ENCODE peak calls at places on chromosomes 2 and 18, in six cellular contexts. One of them, this sample, is unnamed.
A peak's percentile ranks its signal among the peaks of the same experiment; 100 is the strongest.

GRCh38 chr2:187552959-187553681 is 1.1 kb downstream of the TFPI start:
- DNase-seq in CD8-positive, alpha-beta memory T cell: no peak
- DNase-seq in left lung: no peak
- DNase-seq in CD4-positive, alpha-beta T cell: no peak
- DNase-seq in GM23248: peak; percentile 83
- DNase-seq in heart left ventricle: no peak
- DNase-seq in this sample: no peak

GRCh38 chr2:38180754-38181153 is 104.8 kb upstream of the CYP1B1 start:
- DNase-seq in CD8-positive, alpha-beta memory T cell: no peak
- DNase-seq in left lung: no peak
- DNase-seq in CD4-positive, alpha-beta T cell: no peak
- DNase-seq in GM23248: peak; percentile 38
- DNase-seq in heart left ventricle: no peak
- DNase-seq in this sample: no peak

GRCh38 chr2:73223821-73224220 is 9.2 kb downstream of the PRADC1 start:
- DNase-seq in CD8-positive, alpha-beta memory T cell: no peak
- DNase-seq in left lung: no peak
- DNase-seq in CD4-positive, alpha-beta T cell: no peak
- DNase-seq in GM23248: no peak
- DNase-seq in heart left ventricle: no peak
- DNase-seq in this sample: no peak

GRCh38 chr2:11348209-11348749 is 3.8 kb upstream of the ROCK2 start:
- DNase-seq in CD8-positive, alpha-beta memory T cell: no peak
- DNase-seq in left lung: no peak
- DNase-seq in CD4-positive, alpha-beta T cell: no peak
- DNase-seq in GM23248: no peak
- DNase-seq in heart left ventricle: peak; percentile 42
- DNase-seq in this sample: no peak

GRCh38 chr2:15828576-15828975 is 111.8 kb upstream of the MYCN start:
- DNase-seq in CD8-positive, alpha-beta memory T cell: no peak
- DNase-seq in left lung: no peak
- DNase-seq in CD4-positive, alpha-beta T cell: no peak
- DNase-seq in GM23248: no peak
- DNase-seq in heart left ventricle: no peak
- DNase-seq in this sample: no peak

GRCh38 chr2:39524061-39524460 is 87.0 kb upstream of the MAP4K3 start:
- DNase-seq in CD8-positive, alpha-beta memory T cell: no peak
- DNase-seq in left lung: no peak
- DNase-seq in CD4-positive, alpha-beta T cell: no peak
- DNase-seq in GM23248: peak; percentile 29
- DNase-seq in heart left ventricle: no peak
- DNase-seq in this sample: no peak

GRCh38 chr2:29367986-29368677 is 252.9 kb downstream of the CLIP4 start:
- DNase-seq in CD8-positive, alpha-beta memory T cell: no peak
- DNase-seq in left lung: no peak
- DNase-seq in CD4-positive, alpha-beta T cell: no peak
- DNase-seq in GM23248: no peak
- DNase-seq in heart left ventricle: no peak
- DNase-seq in this sample: no peak

GRCh38 chr2:110990440-110990839 is 130.3 kb upstream of the BCL2L11 start:
- DNase-seq in CD8-positive, alpha-beta memory T cell: no peak
- DNase-seq in left lung: no peak
- DNase-seq in CD4-positive, alpha-beta T cell: no peak
- DNase-seq in GM23248: no peak
- DNase-seq in heart left ventricle: no peak
- DNase-seq in this sample: no peak

GRCh38 chr18:79117380-79117779 is 48.2 kb downstream of the ATP9B start:
- DNase-seq in CD8-positive, alpha-beta memory T cell: no peak
- DNase-seq in left lung: no peak
- DNase-seq in CD4-positive, alpha-beta T cell: no peak
- DNase-seq in GM23248: no peak
- DNase-seq in heart left ventricle: no peak
- DNase-seq in this sample: no peak

GRCh38 chr18:77765468-77765867 is 515.8 kb downstream of the GALR1 start:
- DNase-seq in CD8-positive, alpha-beta memory T cell: no peak
- DNase-seq in left lung: no peak
- DNase-seq in CD4-positive, alpha-beta T cell: no peak
- DNase-seq in GM23248: peak; percentile 1
- DNase-seq in heart left ventricle: no peak
- DNase-seq in this sample: no peak

GRCh38 chr2:168526641-168527040 is 70.6 kb downstream of the CERS6 start:
- DNase-seq in CD8-positive, alpha-beta memory T cell: no peak
- DNase-seq in left lung: no peak
- DNase-seq in CD4-positive, alpha-beta T cell: no peak
- DNase-seq in GM23248: peak; percentile 53
- DNase-seq in heart left ventricle: peak; percentile 70
- DNase-seq in this sample: no peak

GRCh38 chr2:74894261-74895030 is 60.5 kb downstream of the HK2 start:
- DNase-seq in CD8-positive, alpha-beta memory T cell: no peak
- DNase-seq in left lung: no peak
- DNase-seq in CD4-positive, alpha-beta T cell: no peak
- DNase-seq in GM23248: peak; percentile 87
- DNase-seq in heart left ventricle: no peak
- DNase-seq in this sample: no peak

GRCh38 chr2:8534729-8535397 is 147.0 kb upstream of the ID2 start:
- DNase-seq in CD8-positive, alpha-beta memory T cell: no peak
- DNase-seq in left lung: peak; percentile 90
- DNase-seq in CD4-positive, alpha-beta T cell: no peak
- DNase-seq in GM23248: peak; percentile 69
- DNase-seq in heart left ventricle: peak; percentile 87
- DNase-seq in this sample: no peak

GRCh38 chr2:8534386-8534728 is 147.5 kb upstream of the ID2 start:
- DNase-seq in CD8-positive, alpha-beta memory T cell: no peak
- DNase-seq in left lung: no peak
- DNase-seq in CD4-positive, alpha-beta T cell: no peak
- DNase-seq in GM23248: no peak
- DNase-seq in heart left ventricle: no peak
- DNase-seq in this sample: no peak

GRCh38 chr2:8531481-8531880 is 150.4 kb upstream of the ID2 start:
- DNase-seq in CD8-positive, alpha-beta memory T cell: no peak
- DNase-seq in left lung: no peak
- DNase-seq in CD4-positive, alpha-beta T cell: no peak
- DNase-seq in GM23248: no peak
- DNase-seq in heart left ventricle: no peak
- DNase-seq in this sample: no peak

GRCh38 chr2:8533923-8534322 is 147.9 kb upstream of the ID2 start:
- DNase-seq in CD8-positive, alpha-beta memory T cell: no peak
- DNase-seq in left lung: peak; percentile 33
- DNase-seq in CD4-positive, alpha-beta T cell: no peak
- DNase-seq in GM23248: no peak
- DNase-seq in heart left ventricle: no peak
- DNase-seq in this sample: no peak

DNA sequence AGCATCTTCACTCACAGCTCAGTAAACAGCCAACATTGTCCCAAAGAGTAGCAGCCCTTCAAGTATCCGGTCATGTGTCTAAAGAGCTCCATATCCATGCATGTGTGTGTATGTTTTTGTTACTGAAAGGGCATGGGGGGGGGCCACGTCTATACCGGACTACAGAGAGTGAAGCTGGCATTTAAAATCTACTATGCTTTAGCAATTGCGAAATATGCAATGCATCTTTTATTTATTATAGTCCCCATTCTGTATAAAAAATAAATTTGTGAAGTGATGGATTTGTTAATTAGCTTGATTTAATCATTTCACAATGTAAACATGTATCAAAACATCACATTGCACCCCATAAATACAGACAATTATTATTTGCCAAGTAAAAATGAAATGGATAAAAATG is 149.4 kb upstream of the ID2 start:
- DNase-seq in CD8-positive, alpha-beta memory T cell: no peak
- DNase-seq in left lung: no peak
- DNase-seq in CD4-positive, alpha-beta T cell: no peak
- DNase-seq in GM23248: no peak
- DNase-seq in heart left ventricle: no peak
- DNase-seq in this sample: no peak
- H3K27ac ChIP-seq in CD8-positive, alpha-beta memory T cell: no peak overlapping the region
- H3K27ac ChIP-seq in left lung: no peak overlapping the region
- H3K27ac ChIP-seq in CD4-positive, alpha-beta T cell: no peak overlapping the region
- H3K27ac ChIP-seq in GM23248: no peak overlapping the region
- H3K27ac ChIP-seq in heart left ventricle: no peak overlapping the region
- H3K27ac ChIP-seq in this sample: no peak overlapping the region

GRCh38 chr2:205686231-205687017 is 4.1 kb downstream of the NRP2 start:
- DNase-seq in CD8-positive, alpha-beta memory T cell: no peak
- DNase-seq in left lung: no peak
- DNase-seq in CD4-positive, alpha-beta T cell: no peak
- DNase-seq in GM23248: peak; percentile 57
- DNase-seq in heart left ventricle: no peak
- DNase-seq in this sample: no peak

GRCh38 chr2:205683179-205683978 is 1.1 kb downstream of the NRP2 start:
- DNase-seq in CD8-positive, alpha-beta memory T cell: no peak
- DNase-seq in left lung: no peak
- DNase-seq in CD4-positive, alpha-beta T cell: no peak
- DNase-seq in GM23248: peak; percentile 81
- DNase-seq in heart left ventricle: no peak
- DNase-seq in this sample: no peak

GRCh38 chr2:205683991-205684390 is 1.7 kb downstream of the NRP2 start:
- DNase-seq in CD8-positive, alpha-beta memory T cell: no peak
- DNase-seq in left lung: no peak
- DNase-seq in CD4-positive, alpha-beta T cell: no peak
- DNase-seq in GM23248: no peak
- DNase-seq in heart left ventricle: no peak
- DNase-seq in this sample: no peak

GRCh38 chr2:205685314-205686230 is 3.3 kb downstream of the NRP2 start:
- DNase-seq in CD8-positive, alpha-beta memory T cell: no peak
- DNase-seq in left lung: peak; percentile 67
- DNase-seq in CD4-positive, alpha-beta T cell: no peak
- DNase-seq in GM23248: peak; percentile 87
- DNase-seq in heart left ventricle: no peak
- DNase-seq in this sample: no peak

DNA sequence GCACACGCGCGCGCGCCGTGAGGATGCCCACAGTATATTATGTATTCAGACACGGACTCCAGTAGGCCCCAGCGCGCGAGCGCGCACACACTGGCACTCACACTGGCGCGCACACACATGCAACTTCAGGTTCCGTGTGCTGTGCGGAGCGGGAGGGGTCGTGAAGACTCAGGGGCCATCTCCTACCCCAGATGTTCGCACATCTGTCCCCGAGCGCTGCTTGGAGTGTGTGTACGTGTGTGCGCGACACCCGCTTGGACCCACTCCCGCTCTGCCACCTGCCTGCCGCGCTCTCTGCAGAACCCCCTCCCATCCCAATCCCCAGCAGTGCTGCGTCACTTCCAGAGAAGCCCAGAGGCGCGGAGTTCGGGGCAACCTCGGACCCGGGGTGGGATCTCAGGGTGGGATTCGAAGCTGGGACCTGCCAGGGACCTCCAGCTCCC is 2.6 kb downstream of the NRP2 start:
- DNase-seq in CD8-positive, alpha-beta memory T cell: no peak
- DNase-seq in left lung: no peak
- DNase-seq in CD4-positive, alpha-beta T cell: no peak
- DNase-seq in GM23248: no peak
- DNase-seq in heart left ventricle: peak; percentile 43
- DNase-seq in this sample: no peak
- H3K27me3 ChIP-seq in CD8-positive, alpha-beta memory T cell: peaks cover 30% of the 10 kb centered on the region
- H3K27me3 ChIP-seq in left lung: peaks cover 78% of the 10 kb centered on the region
- H3K27me3 ChIP-seq in CD4-positive, alpha-beta T cell: peaks cover 67% of the 10 kb centered on the region
- H3K27me3 ChIP-seq in GM23248: no peaks in the 10 kb centered on the region
- H3K27me3 ChIP-seq in heart left ventricle: peaks cover 21% of the 10 kb centered on the region
- H3K27me3 ChIP-seq in this sample: peaks cover 22% of the 10 kb centered on the region

GRCh38 chr18:9730786-9731185 is 22.7 kb downstream of the RAB31 start:
- DNase-seq in CD8-positive, alpha-beta memory T cell: no peak
- DNase-seq in left lung: no peak
- DNase-seq in CD4-positive, alpha-beta T cell: no peak
- DNase-seq in GM23248: peak; percentile 19
- DNase-seq in heart left ventricle: no peak
- DNase-seq in this sample: no peak
- H3K27ac ChIP-seq in CD8-positive, alpha-beta memory T cell: no peak overlapping the region
- H3K27ac ChIP-seq in left lung: no peak overlapping the region
- H3K27ac ChIP-seq in CD4-positive, alpha-beta T cell: no peak overlapping the region
- H3K27ac ChIP-seq in GM23248: peak overlapping the region; percentile 79
- H3K27ac ChIP-seq in heart left ventricle: no peak overlapping the region
- H3K27ac ChIP-seq in this sample: no peak overlapping the region

GRCh38 chr2:233448220-233448559 is 93.9 kb downstream of the DGKD start:
- DNase-seq in CD8-positive, alpha-beta memory T cell: peak; percentile 39
- DNase-seq in left lung: peak; percentile 26
- DNase-seq in CD4-positive, alpha-beta T cell: no peak
- DNase-seq in GM23248: no peak
- DNase-seq in heart left ventricle: no peak
- DNase-seq in this sample: no peak

GRCh38 chr2:233448565-233448964 is 94.3 kb downstream of the DGKD start:
- DNase-seq in CD8-positive, alpha-beta memory T cell: peak; percentile 18
- DNase-seq in left lung: peak; percentile 17
- DNase-seq in CD4-positive, alpha-beta T cell: no peak
- DNase-seq in GM23248: peak; percentile 8
- DNase-seq in heart left ventricle: no peak
- DNase-seq in this sample: no peak

GRCh38 chr2:233446616-233447305 is 92.5 kb downstream of the DGKD start:
- DNase-seq in CD8-positive, alpha-beta memory T cell: peak; percentile 23
- DNase-seq in left lung: peak; percentile 27
- DNase-seq in CD4-positive, alpha-beta T cell: no peak
- DNase-seq in GM23248: no peak
- DNase-seq in heart left ventricle: no peak
- DNase-seq in this sample: no peak

GRCh38 chr2:233446121-233446520 is 91.8 kb downstream of the DGKD start:
- DNase-seq in CD8-positive, alpha-beta memory T cell: no peak
- DNase-seq in left lung: peak; percentile 9
- DNase-seq in CD4-positive, alpha-beta T cell: no peak
- DNase-seq in GM23248: no peak
- DNase-seq in heart left ventricle: no peak
- DNase-seq in this sample: no peak

GRCh38 chr2:233447506-233448219 is 93.4 kb downstream of the DGKD start:
- DNase-seq in CD8-positive, alpha-beta memory T cell: peak; percentile 48
- DNase-seq in left lung: peak; percentile 20
- DNase-seq in CD4-positive, alpha-beta T cell: no peak
- DNase-seq in GM23248: no peak
- DNase-seq in heart left ventricle: no peak
- DNase-seq in this sample: no peak
- H3K27me3 ChIP-seq in CD8-positive, alpha-beta memory T cell: no peaks in the 10 kb centered on the region
- H3K27me3 ChIP-seq in left lung: no peaks in the 10 kb centered on the region
- H3K27me3 ChIP-seq in CD4-positive, alpha-beta T cell: no peaks in the 10 kb centered on the region
- H3K27me3 ChIP-seq in GM23248: no peaks in the 10 kb centered on the region
- H3K27me3 ChIP-seq in heart left ventricle: no peaks in the 10 kb centered on the region
- H3K27me3 ChIP-seq in this sample: no peaks in the 10 kb centered on the region

DNA sequence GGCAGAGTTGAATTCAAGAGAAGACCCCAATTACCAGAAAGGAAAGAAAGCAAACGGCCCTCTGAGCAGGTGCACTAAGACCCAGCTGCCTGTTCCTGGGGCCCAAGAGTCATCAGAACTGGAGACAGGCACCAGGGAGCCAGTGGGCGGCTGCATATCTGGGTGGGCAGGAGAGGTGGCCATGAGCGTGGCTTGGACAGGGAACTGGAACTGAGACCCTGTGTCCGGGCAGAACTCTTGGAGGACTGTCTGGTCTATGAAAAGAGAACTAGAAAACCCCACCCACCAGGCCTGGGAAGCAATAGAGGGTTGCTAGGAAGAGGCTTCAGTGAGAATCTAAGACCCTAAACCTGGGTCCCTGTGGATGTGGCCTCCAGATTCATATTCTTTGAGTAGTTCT is 147.1 kb downstream of the HDAC4 start:
- DNase-seq in CD8-positive, alpha-beta memory T cell: no peak
- DNase-seq in left lung: no peak
- DNase-seq in CD4-positive, alpha-beta T cell: no peak
- DNase-seq in GM23248: no peak
- DNase-seq in heart left ventricle: no peak
- DNase-seq in this sample: no peak
- H3K27ac ChIP-seq in CD8-positive, alpha-beta memory T cell: no peak overlapping the region
- H3K27ac ChIP-seq in left lung: peak overlapping the region; percentile 34
- H3K27ac ChIP-seq in CD4-positive, alpha-beta T cell: no peak overlapping the region
- H3K27ac ChIP-seq in GM23248: no peak overlapping the region
- H3K27ac ChIP-seq in heart left ventricle: no peak overlapping the region
- H3K27ac ChIP-seq in this sample: no peak overlapping the region

GRCh38 chr2:104658840-104659591 is 194.9 kb upstream of the POU3F3 start:
- DNase-seq in CD8-positive, alpha-beta memory T cell: no peak
- DNase-seq in left lung: no peak
- DNase-seq in CD4-positive, alpha-beta T cell: no peak
- DNase-seq in GM23248: no peak
- DNase-seq in heart left ventricle: peak; percentile 34
- DNase-seq in this sample: no peak
- H3K27me3 ChIP-seq in CD8-positive, alpha-beta memory T cell: no peaks in the 10 kb centered on the region
- H3K27me3 ChIP-seq in left lung: peaks cover 35% of the 10 kb centered on the region
- H3K27me3 ChIP-seq in CD4-positive, alpha-beta T cell: peaks cover 28% of the 10 kb centered on the region
- H3K27me3 ChIP-seq in GM23248: peaks cover 7% of the 10 kb centered on the region
- H3K27me3 ChIP-seq in heart left ventricle: peaks cover 48% of the 10 kb centered on the region
- H3K27me3 ChIP-seq in this sample: no peaks in the 10 kb centered on the region

This sample was measured in CD4-positive, alpha-beta memory T cell.